ENCODE peak calls at places on chromosomes 16 and 17, in five cellular contexts. M, N, H, V and P are unnamed samples.

GRCh38 chr16:8859913-8860881 is 8.6 kb downstream of the CARHSP1 start:
- DNase-seq in M (peak), N (peak), H (no peak), V (peak), P (no peak)

GRCh38 chr17:43778337-43779144 is at the start of gene DUSP3:
- DNase-seq in M (peak), N (peak), H (peak), V (peak), P (peak)

GRCh38 chr17:81020767-81021497 is 14.0 kb upstream of the BAIAP2 start:
- DNase-seq in M (no peak), N (peak), H (no peak), V (peak), P (no peak)

GRCh38 chr16:30368122-30368791 is 2.0 kb downstream of the TBC1D10B start:
- DNase-seq in M (no peak), N (peak), H (no peak), V (peak), P (no peak)

GRCh38 chr17:65345261-65346060 is 208.3 kb downstream of the RGS9 start:
- DNase-seq in M (no peak), N (no peak), H (no peak), V (peak), P (no peak)

GRCh38 chr16:290681-291405 is 7.9 kb downstream of the PDIA2 start:
- DNase-seq in M (no peak), N (no peak), H (no peak), V (no peak), P (no peak)

GRCh38 chr17:80800775-80801391 is 190.8 kb upstream of the CHMP6 start:
- DNase-seq in M (no peak), N (no peak), H (no peak), V (no peak), P (no peak)

GRCh38 chr17:72654746-72655145 is 437.7 kb downstream of the SLC39A11 start:
- DNase-seq in M (no peak), N (no peak), H (no peak), V (no peak), P (no peak)

GRCh38 chr16:70430667-70431536 is 8.0 kb downstream of the ST3GAL2 start:
- DNase-seq in M (no peak), N (no peak), H (no peak), V (no peak), P (no peak)

GRCh38 chr17:63550816-63551639 is 751 bp downstream of the DCAF7 start:
- DNase-seq in M (no peak), N (peak), H (peak), V (peak), P (no peak)

GRCh38 chr17:6573982-6574688 is 17.8 kb upstream of the PITPNM3 start:
- DNase-seq in M (no peak), N (no peak), H (no peak), V (no peak), P (peak)

GRCh38 chr17:57739402-57740224 is 5.5 kb downstream of the CCDC182 start:
- DNase-seq in M (no peak), N (peak), H (peak), V (peak), P (no peak)
- TF ChIP-seq CTCF in M (no peak), N (peak), H (peak), V (peak), P (peak)

GRCh38 chr16:53945996-53946395 is 242.0 kb downstream of the FTO start:
- DNase-seq in M (no peak), N (peak), H (peak), V (peak), P (no peak)
- TF ChIP-seq CTCF in M (peak), N (peak), H (peak), V (peak), P (peak)

GRCh38 chr17:78347453-78347852 is 12.4 kb downstream of the SOCS3 start:
- DNase-seq in M (no peak), N (no peak), H (no peak), V (no peak), P (no peak)

GRCh38 chr17:78348055-78348745 is 11.7 kb downstream of the SOCS3 start:
- DNase-seq in M (no peak), N (no peak), H (no peak), V (no peak), P (no peak)

GRCh38 chr17:78349831-78350631 is 9.8 kb downstream of the SOCS3 start:
- DNase-seq in M (no peak), N (no peak), H (no peak), V (no peak), P (no peak)

GRCh38 chr17:78355045-78355641 is 4.7 kb downstream of the SOCS3 start:
- DNase-seq in M (no peak), N (no peak), H (no peak), V (no peak), P (no peak)

DNA sequence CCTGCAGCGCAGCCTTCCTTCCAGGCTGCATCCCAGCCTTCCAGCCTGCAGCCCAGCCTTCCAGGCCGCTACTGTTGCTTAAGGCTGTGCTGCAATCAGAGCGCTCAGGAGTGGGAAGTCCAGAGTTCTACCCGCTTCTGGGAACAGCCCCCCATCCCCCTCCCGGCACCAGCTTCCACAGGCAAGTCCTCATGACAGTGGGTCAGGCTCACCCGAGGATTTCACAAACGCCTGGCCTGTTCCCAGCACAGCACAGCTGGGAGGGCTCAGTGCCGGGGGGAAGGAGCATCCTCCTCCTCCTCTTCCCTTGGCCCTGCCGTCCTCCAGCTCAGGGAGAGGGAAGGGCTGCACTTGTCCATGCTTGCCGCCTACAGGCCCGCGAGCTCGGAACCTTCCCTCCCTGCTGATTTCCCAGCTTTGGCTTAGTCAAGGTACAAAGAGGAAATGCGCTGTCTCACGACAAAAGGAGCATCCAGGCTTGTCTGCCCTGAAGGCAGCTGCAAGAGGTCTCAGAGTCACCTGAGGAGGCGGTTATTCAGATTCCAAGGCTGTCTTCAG is 8.3 kb downstream of the SOCS3 start:
- DNase-seq in M (peak), N (peak), H (peak), V (peak), P (peak)
- TF ChIP-seq CTCF in M (no peak), N (peak), H (no peak), V (peak), P (no peak)

GRCh38 chr16:86854058-86854621 is 275.8 kb downstream of the FOXL1 start:
- DNase-seq in M (no peak), N (peak), H (no peak), V (no peak), P (no peak)

GRCh38 chr16:86858501-86858900 is 280.2 kb downstream of the FOXL1 start:
- DNase-seq in M (no peak), N (no peak), H (no peak), V (no peak), P (no peak)

GRCh38 chr16:86854895-86855294 is 276.5 kb downstream of the FOXL1 start:
- DNase-seq in M (no peak), N (no peak), H (no peak), V (no peak), P (no peak)

GRCh38 chr16:86857807-86858206 is 279.5 kb downstream of the FOXL1 start:
- DNase-seq in M (no peak), N (no peak), H (no peak), V (no peak), P (no peak)

DNA sequence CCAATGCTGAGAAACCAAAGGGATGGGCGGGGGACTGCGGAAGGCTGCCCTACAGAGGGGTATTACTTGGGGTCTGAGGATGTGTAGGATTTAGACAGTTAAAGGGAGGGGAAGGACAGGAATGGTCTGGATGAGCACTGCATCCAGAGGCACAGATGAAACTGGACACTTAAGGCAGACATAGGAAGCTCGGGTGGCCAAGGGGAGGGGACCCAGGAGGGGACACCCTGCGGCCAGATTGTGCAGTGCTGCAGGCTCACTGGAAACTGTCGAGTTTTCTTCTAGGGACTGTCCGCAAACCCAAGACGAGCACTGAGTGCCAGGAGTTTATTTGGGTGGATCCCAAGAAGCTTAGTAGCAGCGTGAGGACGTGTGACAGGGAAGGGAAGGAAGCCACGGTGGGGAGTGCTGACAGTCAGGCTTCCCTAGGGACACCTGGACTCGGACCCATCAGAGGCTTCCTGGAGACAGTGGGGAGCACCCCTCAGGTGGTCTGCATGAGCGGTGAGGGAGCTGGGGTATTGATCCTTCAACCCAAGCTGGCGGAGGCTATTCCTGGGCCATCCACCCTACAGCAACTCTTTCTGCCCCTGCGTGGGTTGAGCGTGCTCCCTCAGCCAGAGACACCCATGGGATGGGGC is 278.7 kb downstream of the FOXL1 start:
- DNase-seq in M (no peak), N (no peak), H (no peak), V (no peak), P (no peak)
- TF ChIP-seq CTCF in M (no peak), N (no peak), H (no peak), V (no peak), P (no peak)

GRCh38 chr16:25171390-25171789 is 45.4 kb upstream of the AQP8 start:
- DNase-seq in M (no peak), N (no peak), H (no peak), V (no peak), P (no peak)
- TF ChIP-seq CTCF in M (no peak), N (no peak), H (no peak), V (no peak), P (no peak)